ENCODE peak calls at places on chromosomes 16 and 17, in four cellular contexts. H is K562, U is IMR-90, G is keratinocyte. L is an unnamed sample.
A peak's percentile ranks its signal among the peaks of the same experiment; 100 is the strongest.

GRCh38 chr16:48432136-48432535 is 46.9 kb upstream of the SIAH1 start:
- DNase-seq in H (no peak), U (no peak), G (no peak), L (no peak)

GRCh38 chr16:72300892-72301291 is 128.9 kb upstream of the PMFBP1 start:
- DNase-seq in H (no peak), U (no peak), G (no peak), L (no peak)

GRCh38 chr17:7549401-7550055 is 670 bp downstream of the TNFSF12 start:
- DNase-seq in H (no peak), U (no peak), G (no peak), L (no peak)

GRCh38 chr16:49597796-49598195 is 224.2 kb downstream of the C16orf78 start:
- DNase-seq in H (no peak), U (no peak), G (no peak), L (no peak)

GRCh38 chr16:87560428-87561199 is 41.7 kb upstream of the JPH3 start:
- DNase-seq in H (peak; percentile 93), U (no peak), G (no peak), L (no peak)

GRCh38 chr16:2527071-2527783 is 4.0 kb downstream of the CEMP1 start:
- DNase-seq in H (no peak), U (no peak), G (no peak), L (no peak)

GRCh38 chr17:16945513-16946201 is 26.3 kb downstream of the TNFRSF13B start:
- DNase-seq in H (peak; percentile 6), U (no peak), G (no peak), L (no peak)

GRCh38 chr17:70091681-70092080 is 16.7 kb downstream of the KCNJ16 start:
- DNase-seq in H (no peak), U (peak; percentile 62), G (no peak), L (peak; percentile 39)

GRCh38 chr17:44083250-44083849 is 12.8 kb downstream of the G6PC3 start:
- DNase-seq in H (peak; percentile 61), U (no peak), G (no peak), L (peak; percentile 26)

GRCh38 chr17:45983614-45984310 is 15.3 kb upstream of the STH start:
- DNase-seq in H (no peak), U (no peak), G (no peak), L (no peak)

GRCh38 chr16:1770328-1771071 is 843 bp downstream of the NME3 start:
- DNase-seq in H (peak; percentile 54), U (peak; percentile 47), G (no peak), L (peak; percentile 56)

GRCh38 chr16:276360-277077 is 775 bp upstream of the RGS11 start:
- DNase-seq in H (no peak), U (no peak), G (no peak), L (no peak)

GRCh38 chr17:63495471-63495870 is 18.6 kb downstream of the ACE start:
- DNase-seq in H (no peak), U (peak; percentile 41), G (no peak), L (no peak)

GRCh38 chr17:65638221-65638940 is 76.9 kb upstream of the AXIN2 start:
- DNase-seq in H (no peak), U (peak; percentile 84), G (no peak), L (no peak)

GRCh38 chr17:81301195-81302144 is 6.4 kb upstream of the SLC38A10 start:
- DNase-seq in H (no peak), U (no peak), G (no peak), L (no peak)

GRCh38 chr17:81300586-81301155 is 5.6 kb upstream of the SLC38A10 start:
- DNase-seq in H (no peak), U (no peak), G (no peak), L (no peak)

GRCh38 chr17:81302861-81303326 is 7.8 kb upstream of the SLC38A10 start:
- DNase-seq in H (no peak), U (no peak), G (no peak), L (no peak)

GRCh38 chr17:81303385-81303784 is 8.3 kb upstream of the SLC38A10 start:
- DNase-seq in H (no peak), U (no peak), G (no peak), L (no peak)

GRCh38 chr17:81302324-81302723 is 7.2 kb upstream of the SLC38A10 start:
- DNase-seq in H (no peak), U (no peak), G (no peak), L (no peak)
- H3K9me1 ChIP-seq in H (no peaks in the 10 kb centered on the region), U (peaks cover 7% of the 10 kb centered on the region), G (peaks cover 3% of the 10 kb centered on the region), L (no peaks in the 10 kb centered on the region)

DNA sequence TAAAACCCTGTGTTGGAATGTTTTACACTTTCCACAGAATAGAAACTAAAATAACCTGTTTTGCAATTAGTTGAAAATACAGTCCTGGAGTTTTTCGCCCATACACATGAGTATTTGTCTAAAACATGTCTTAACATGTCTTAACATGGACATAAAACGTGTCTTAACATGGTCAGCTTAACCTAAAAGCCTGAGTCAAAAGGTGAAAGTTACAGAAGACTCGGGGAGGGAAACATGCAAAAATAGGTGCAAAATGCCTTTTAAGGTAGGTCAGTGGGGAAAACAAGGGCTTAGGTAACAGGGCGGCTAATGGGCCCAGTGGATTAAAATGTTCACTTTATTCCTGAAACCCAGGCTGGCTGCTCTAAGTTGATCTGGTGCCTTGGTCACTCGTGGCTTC is 56.1 kb upstream of the RBL2 start:
- DNase-seq in H (no peak), U (no peak), G (peak; percentile 40), L (no peak)
- H3K9me1 ChIP-seq in H (no peaks in the 10 kb centered on the region), U (no peaks in the 10 kb centered on the region), G (no peaks in the 10 kb centered on the region), L (no peaks in the 10 kb centered on the region)

GRCh38 chr17:42850964-42851363 is at the start of gene AOC3:
- DNase-seq in H (no peak), U (no peak), G (no peak), L (no peak)
- H3K9me1 ChIP-seq in H (no peaks in the 10 kb centered on the region), U (peaks cover 8% of the 10 kb centered on the region), G (no peaks in the 10 kb centered on the region), L (no peaks in the 10 kb centered on the region)

GRCh38 chr16:55489119-55489955 is 10.3 kb downstream of the MMP2 start:
- DNase-seq in H (no peak), U (no peak), G (no peak), L (no peak)

GRCh38 chr16:55490301-55490700 is 11.3 kb downstream of the MMP2 start:
- DNase-seq in H (no peak), U (no peak), G (no peak), L (no peak)

GRCh38 chr16:55489956-55490265 is 10.9 kb downstream of the MMP2 start:
- DNase-seq in H (no peak), U (no peak), G (no peak), L (no peak)

GRCh38 chr16:55488306-55488705 is 9.3 kb downstream of the MMP2 start:
- DNase-seq in H (no peak), U (no peak), G (no peak), L (peak; percentile 81)

DNA sequence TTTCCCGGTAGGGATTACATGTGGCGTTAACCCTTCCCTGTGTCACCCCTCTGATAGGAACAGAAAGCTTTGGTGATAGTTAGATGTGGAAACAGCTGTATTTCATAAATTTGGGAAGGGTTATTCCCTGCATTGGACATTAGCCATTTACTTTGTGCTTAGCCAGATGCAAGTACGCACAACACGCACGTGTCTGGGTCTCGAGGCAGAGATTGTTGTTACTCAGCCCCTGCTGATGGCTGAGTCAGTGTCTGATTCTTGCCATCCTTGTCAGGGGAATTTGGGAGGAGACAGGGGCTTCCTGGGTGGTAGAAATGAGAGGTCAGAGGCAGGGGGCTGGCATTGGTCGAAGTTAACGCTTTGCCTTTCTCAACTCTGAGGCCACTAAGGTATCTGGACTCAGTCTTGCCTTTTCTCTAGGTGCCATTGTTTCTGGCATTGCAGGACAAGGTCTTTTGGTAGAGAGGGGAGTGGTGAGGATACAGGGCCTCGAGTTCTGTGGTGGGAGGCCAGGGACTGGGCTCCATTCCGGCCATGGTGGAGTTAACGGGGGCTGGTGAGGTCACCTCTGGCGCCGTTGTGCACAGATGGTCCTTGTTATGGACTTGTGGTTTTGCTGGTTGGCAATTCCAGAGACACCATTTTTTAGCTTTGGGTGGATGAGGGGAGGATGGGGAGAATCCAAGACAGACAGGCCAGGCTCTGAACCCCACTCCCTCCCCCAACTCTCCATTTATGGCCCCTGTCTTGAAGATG is 8.2 kb downstream of the MMP2 start:
- DNase-seq in H (no peak), U (peak; percentile 92), G (no peak), L (no peak)
- H3K9me1 ChIP-seq in H (no peaks in the 10 kb centered on the region), U (peaks cover 40% of the 10 kb centered on the region), G (no peaks in the 10 kb centered on the region), L (no peaks in the 10 kb centered on the region)

GRCh38 chr16:24544640-24545039 is 5.3 kb downstream of the RBBP6 start:
- DNase-seq in H (no peak), U (peak; percentile 74), G (no peak), L (peak; percentile 45)

GRCh38 chr16:24555346-24555872 is 16.0 kb downstream of the RBBP6 start:
- DNase-seq in H (no peak), U (no peak), G (no peak), L (no peak)

GRCh38 chr16:24553983-24554382 is 14.6 kb downstream of the RBBP6 start:
- DNase-seq in H (no peak), U (peak; percentile 73), G (no peak), L (no peak)

GRCh38 chr16:24552705-24553104 is 13.3 kb downstream of the RBBP6 start:
- DNase-seq in H (no peak), U (no peak), G (no peak), L (no peak)

GRCh38 chr16:24550295-24550694 is 10.9 kb downstream of the RBBP6 start:
- DNase-seq in H (no peak), U (no peak), G (no peak), L (no peak)
- H3K9me1 ChIP-seq in H (no peaks in the 10 kb centered on the region), U (no peaks in the 10 kb centered on the region), G (no peaks in the 10 kb centered on the region), L (no peaks in the 10 kb centered on the region)

GRCh38 chr17:31680126-31680525 is 178.9 kb downstream of the COPRS start:
- DNase-seq in H (no peak), U (no peak), G (no peak), L (no peak)
- H3K9me1 ChIP-seq in H (no peaks in the 10 kb centered on the region), U (peaks cover 3% of the 10 kb centered on the region), G (no peaks in the 10 kb centered on the region), L (no peaks in the 10 kb centered on the region)

L was measured in endothelial cell of umbilical vein.